ENCODE peak calls at places on chromosomes 16 and 17, in ten cellular contexts. O, G, J, L, E, S, Q, B, I and M are unnamed samples.

GRCh38 chr17:67491678-67492019 is 114.6 kb downstream of the PITPNC1 start:
- DNase-seq in O (no peak), G (no peak), J (no peak), L (no peak), E (no peak), S (no peak), Q (no peak), B (no peak), I (no peak), M (no peak)

GRCh38 chr17:61204456-61204855 is 195.2 kb upstream of the TBX2 start:
- DNase-seq in O (no peak), G (no peak), J (no peak), L (no peak), E (no peak), S (no peak), Q (no peak), B (no peak), I (no peak), M (no peak)

GRCh38 chr16:11060364-11060763 is 116.0 kb downstream of the CLEC16A start:
- DNase-seq in O (no peak), G (no peak), J (no peak), L (no peak), E (no peak), S (no peak), Q (no peak), B (no peak), I (no peak), M (no peak)

GRCh38 chr16:83954577-83955016 is 1.6 kb downstream of the OSGIN1 start:
- DNase-seq in O (no peak), G (no peak), J (peak), L (peak), E (no peak), S (peak), Q (peak), B (no peak), I (no peak), M (no peak)

GRCh38 chr16:5024632-5025031 is 9.1 kb downstream of the NAGPA start:
- DNase-seq in O (no peak), G (no peak), J (peak), L (no peak), E (no peak), S (no peak), Q (no peak), B (no peak), I (peak), M (no peak)

GRCh38 chr16:10078541-10078949 is 103.7 kb downstream of the GRIN2A start:
- DNase-seq in O (peak), G (no peak), J (no peak), L (no peak), E (no peak), S (no peak), Q (no peak), B (no peak), I (no peak), M (no peak)

GRCh38 chr16:31483081-31483480 is at the start of gene SLC5A2:
- DNase-seq in O (no peak), G (no peak), J (no peak), L (no peak), E (no peak), S (no peak), Q (no peak), B (no peak), I (no peak), M (no peak)

GRCh38 chr16:2186505-2186904 is 9.9 kb downstream of the CASKIN1 start:
- DNase-seq in O (no peak), G (no peak), J (no peak), L (no peak), E (no peak), S (no peak), Q (no peak), B (no peak), I (no peak), M (no peak)

GRCh38 chr17:75238684-75239191 is 22.7 kb downstream of the GGA3 start:
- DNase-seq in O (peak), G (no peak), J (peak), L (peak), E (no peak), S (peak), Q (peak), B (no peak), I (peak), M (peak)

GRCh38 chr17:40646791-40647548 is 648 bp downstream of the SMARCE1 start:
- DNase-seq in O (peak), G (peak), J (peak), L (no peak), E (peak), S (peak), Q (no peak), B (no peak), I (no peak), M (no peak)

GRCh38 chr17:41763327-41763726 is 23.2 kb downstream of the JUP start:
- DNase-seq in O (no peak), G (no peak), J (no peak), L (no peak), E (no peak), S (no peak), Q (no peak), B (no peak), I (no peak), M (no peak)

GRCh38 chr16:66609139-66609510 is 4.6 kb downstream of the CMTM3 start:
- DNase-seq in O (no peak), G (no peak), J (no peak), L (no peak), E (no peak), S (no peak), Q (no peak), B (no peak), I (no peak), M (no peak)

GRCh38 chr17:7213895-7214299 is 5.7 kb downstream of the DLG4 start:
- DNase-seq in O (peak), G (no peak), J (peak), L (no peak), E (no peak), S (peak), Q (no peak), B (peak), I (peak), M (peak)

GRCh38 chr17:68290955-68291835 is at the start of the genes ARSG and SLC16A6:
- DNase-seq in O (peak), G (peak), J (peak), L (peak), E (peak), S (peak), Q (no peak), B (no peak), I (peak), M (peak)

GRCh38 chr16:15511759-15512487 is 77.5 kb downstream of the BMERB1 start:
- DNase-seq in O (no peak), G (no peak), J (no peak), L (no peak), E (no peak), S (no peak), Q (no peak), B (no peak), I (no peak), M (no peak)

GRCh38 chr17:43212641-43213490 is 1.2 kb downstream of the TMEM106A start:
- DNase-seq in O (no peak), G (no peak), J (peak), L (no peak), E (no peak), S (no peak), Q (no peak), B (no peak), I (no peak), M (no peak)

GRCh38 chr17:53687324-53687723 is 135.4 kb upstream of the KIF2B start:
- DNase-seq in O (no peak), G (no peak), J (no peak), L (no peak), E (no peak), S (no peak), Q (no peak), B (no peak), I (no peak), M (no peak)

GRCh38 chr16:75251280-75252048 is at the start of gene BCAR1:
- DNase-seq in O (peak), G (no peak), J (peak), L (peak), E (peak), S (peak), Q (no peak), B (no peak), I (peak), M (no peak)

GRCh38 chr17:37530420-37530819 is 40.7 kb downstream of the DUSP14 start:
- DNase-seq in O (no peak), G (no peak), J (no peak), L (no peak), E (no peak), S (no peak), Q (no peak), B (no peak), I (no peak), M (no peak)

GRCh38 chr16:10729649-10730048 is 14.0 kb upstream of the NUBP1 start:
- DNase-seq in O (no peak), G (no peak), J (peak), L (peak), E (no peak), S (peak), Q (peak), B (no peak), I (no peak), M (no peak)

GRCh38 chr16:11585460-11586374 is 1.0 kb downstream of the LITAF start:
- DNase-seq in O (no peak), G (peak), J (peak), L (peak), E (no peak), S (no peak), Q (no peak), B (no peak), I (peak), M (peak)

GRCh38 chr17:45385331-45385997 is 47.2 kb downstream of the ARHGAP27 start:
- DNase-seq in O (peak), G (peak), J (peak), L (peak), E (peak), S (peak), Q (no peak), B (peak), I (peak), M (peak)

GRCh38 chr17:78862073-78863023 is 21.7 kb upstream of the USP36 start:
- DNase-seq in O (no peak), G (no peak), J (peak), L (peak), E (peak), S (peak), Q (no peak), B (peak), I (peak), M (no peak)